ENCODE peak calls at places on chromosomes 16 and 17, in seven cellular contexts. B is PC-3; I is CD4-positive, CD25-positive, alpha-beta regulatory T cell; M is left ventricle myocardium inferior; C is GM23248; N is PC-9; V is heart right ventricle. J is an unnamed sample.

GRCh38 chr16:69514366-69514765 is 51.4 kb upstream of the NFAT5 start:
- DNase-seq in B (peak; percentile 17), I (no peak), M (no peak), C (no peak), N (peak; percentile 91), V (no peak), J (no peak)

GRCh38 chr17:9465216-9465921 is 110.3 kb downstream of the STX8 start:
- DNase-seq in B (no peak), I (no peak), M (no peak), C (peak; percentile 84), N (no peak), V (no peak), J (no peak)

GRCh38 chr17:27800522-27800921 is at the start of gene NOS2:
- DNase-seq in B (no peak), I (no peak), M (no peak), C (no peak), N (no peak), V (no peak), J (no peak)

GRCh38 chr16:29745126-29745852 is 501 bp downstream of the C16orf54 start:
- DNase-seq in B (no peak), I (peak; percentile 35), M (peak; percentile 20), C (no peak), N (no peak), V (no peak), J (peak; percentile 45)

GRCh38 chr16:77373726-77374125 is 61.1 kb downstream of the ADAMTS18 start:
- DNase-seq in B (no peak), I (no peak), M (no peak), C (no peak), N (no peak), V (no peak), J (no peak)

GRCh38 chr16:57651344-57652333 is 16.5 kb upstream of the ADGRG3 start:
- DNase-seq in B (no peak), I (no peak), M (no peak), C (no peak), N (no peak), V (no peak), J (no peak)

GRCh38 chr16:30755955-30756780 is 5.7 kb downstream of the CFAP119 start:
- DNase-seq in B (no peak), I (no peak), M (no peak), C (no peak), N (no peak), V (no peak), J (no peak)

GRCh38 chr16:84014570-84015327 is 27.8 kb downstream of the SLC38A8 start:
- DNase-seq in B (no peak), I (no peak), M (no peak), C (no peak), N (no peak), V (no peak), J (no peak)

GRCh38 chr16:67329901-67330300 is 3.3 kb downstream of the LRRC36 start:
- DNase-seq in B (peak; percentile 14), I (no peak), M (no peak), C (no peak), N (no peak), V (no peak), J (no peak)

GRCh38 chr17:82939213-82940030 is 99.6 kb upstream of the ZNF750 start:
- DNase-seq in B (no peak), I (no peak), M (peak; percentile 10), C (no peak), N (no peak), V (no peak), J (no peak)

GRCh38 chr16:88423448-88423850 is 29.6 kb upstream of the ZFPM1 start:
- DNase-seq in B (no peak), I (no peak), M (no peak), C (no peak), N (no peak), V (no peak), J (no peak)

GRCh38 chr17:3851461-3852100 is 5.5 kb upstream of the NCBP3 start:
- DNase-seq in B (no peak), I (no peak), M (no peak), C (no peak), N (no peak), V (no peak), J (no peak)

GRCh38 chr16:49859139-49859947 is 3.4 kb upstream of the ZNF423 start:
- DNase-seq in B (no peak), I (no peak), M (peak; percentile 78), C (peak; percentile 45), N (no peak), V (peak; percentile 87), J (no peak)

GRCh38 chr16:77434365-77435239 is at the start of gene ADAMTS18:
- DNase-seq in B (no peak), I (no peak), M (no peak), C (no peak), N (no peak), V (no peak), J (no peak)

GRCh38 chr17:6070895-6071511 is 824 bp downstream of the WSCD1 start:
- DNase-seq in B (peak; percentile 15), I (no peak), M (no peak), C (no peak), N (no peak), V (peak; percentile 29), J (no peak)

GRCh38 chr17:31674717-31675349 is 184.2 kb downstream of the COPRS start:
- DNase-seq in B (peak; percentile 75), I (no peak), M (no peak), C (peak; percentile 48), N (peak; percentile 79), V (no peak), J (no peak)

GRCh38 chr17:38449364-38449763 is 21.1 kb downstream of the ARHGAP23 start:
- DNase-seq in B (no peak), I (no peak), M (no peak), C (peak; percentile 27), N (peak; percentile 86), V (no peak), J (no peak)

GRCh38 chr17:36529121-36529520 is 5.5 kb downstream of the MYO19 start:
- DNase-seq in B (peak; percentile 65), I (no peak), M (no peak), C (peak; percentile 85), N (no peak), V (no peak), J (no peak)

GRCh38 chr17:7550359-7550758 is 1.5 kb downstream of the TNFSF12 start:
- DNase-seq in B (no peak), I (no peak), M (no peak), C (no peak), N (no peak), V (no peak), J (no peak)

GRCh38 chr17:32523827-32524552 is 37.2 kb downstream of the CDK5R1 start:
- DNase-seq in B (no peak), I (peak; percentile 57), M (no peak), C (no peak), N (no peak), V (no peak), J (no peak)

GRCh38 chr17:68491864-68492263 is 20.4 kb upstream of the PRKAR1A start:
- DNase-seq in B (peak; percentile 47), I (no peak), M (peak; percentile 40), C (no peak), N (no peak), V (peak; percentile 29), J (no peak)

GRCh38 chr17:57062865-57063264 is 22.2 kb upstream of the AKAP1 start:
- DNase-seq in B (no peak), I (no peak), M (no peak), C (no peak), N (peak; percentile 55), V (no peak), J (no peak)

GRCh38 chr16:84550096-84550495 is 45.6 kb upstream of the MEAK7 start:
- DNase-seq in B (no peak), I (no peak), M (no peak), C (peak; percentile 13), N (no peak), V (no peak), J (no peak)

GRCh38 chr16:29007865-29008593 is 23.2 kb downstream of the LAT start:
- DNase-seq in B (peak; percentile 50), I (peak; percentile 60), M (no peak), C (peak; percentile 86), N (peak; percentile 17), V (no peak), J (peak; percentile 81)

GRCh38 chr16:53309457-53309856 is 124.8 kb upstream of the RBL2 start:
- DNase-seq in B (no peak), I (no peak), M (no peak), C (no peak), N (no peak), V (no peak), J (no peak)

GRCh38 chr17:27558842-27559505 is 72.0 kb upstream of the LGALS9 start:
- DNase-seq in B (no peak), I (no peak), M (no peak), C (no peak), N (no peak), V (no peak), J (no peak)

DNA sequence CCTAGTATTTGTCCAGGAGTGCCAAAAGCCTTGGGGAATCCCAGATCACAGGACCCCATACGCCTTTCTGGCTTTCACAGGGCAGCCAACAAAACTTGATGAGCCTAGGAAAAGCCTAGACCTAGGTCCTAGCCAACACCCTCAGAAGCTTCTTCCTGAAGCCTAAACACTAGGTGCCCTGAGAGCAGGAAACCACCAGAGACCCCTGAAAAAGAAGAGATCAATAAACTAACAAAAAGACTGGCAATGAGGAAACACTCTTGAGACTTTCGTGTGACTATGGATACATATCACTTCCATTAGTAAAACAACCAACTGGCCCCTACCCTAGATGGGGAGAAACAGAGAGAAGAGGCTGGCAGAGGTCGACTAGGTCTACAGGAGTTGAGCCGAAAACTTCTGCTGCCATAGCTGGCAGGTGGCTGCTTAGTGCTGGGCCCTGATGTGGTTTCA is 1.2 kb downstream of the ORMDL3 start:
- DNase-seq in B (no peak), I (no peak), M (no peak), C (peak; percentile 28), N (no peak), V (no peak), J (no peak)
- H3K4me1 ChIP-seq in B (peaks cover 43% of the 10 kb centered on the region), I (peaks cover 51% of the 10 kb centered on the region), M (peaks cover 87% of the 10 kb centered on the region), C (peaks cover 55% of the 10 kb centered on the region), N (peaks cover 35% of the 10 kb centered on the region), V (peaks cover 63% of the 10 kb centered on the region), J (peaks cover 62% of the 10 kb centered on the region)

GRCh38 chr17:72426948-72427760 is 306.3 kb downstream of the SOX9 start:
- DNase-seq in B (no peak), I (no peak), M (no peak), C (no peak), N (no peak), V (no peak), J (no peak)
- H3K4me1 ChIP-seq in B (peaks cover 20% of the 10 kb centered on the region), I (peaks cover 3% of the 10 kb centered on the region), M (peaks cover 6% of the 10 kb centered on the region), C (peaks cover 22% of the 10 kb centered on the region), N (peaks cover 25% of the 10 kb centered on the region), V (peaks cover 5% of the 10 kb centered on the region), J (no peaks in the 10 kb centered on the region)

DNA sequence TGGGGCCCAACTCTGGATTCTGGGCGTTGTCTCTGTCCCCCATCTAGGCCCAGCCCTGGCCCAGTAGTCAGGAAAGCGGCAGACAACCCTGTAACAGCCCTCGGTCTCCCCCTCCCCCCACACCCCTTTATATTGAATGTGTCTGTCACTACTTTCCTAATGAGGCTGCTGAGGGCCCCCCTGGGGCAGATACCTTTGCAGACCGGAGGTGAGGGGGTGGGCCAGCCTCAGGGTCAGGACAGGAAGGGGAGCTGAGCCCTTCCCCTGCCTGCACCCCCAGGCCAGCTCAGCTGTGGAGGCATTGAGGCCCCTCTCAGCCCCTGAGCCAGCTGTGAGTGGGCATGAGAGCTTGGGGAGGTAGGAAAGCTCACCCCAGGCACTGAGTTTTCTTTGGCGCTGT is 17.1 kb downstream of the RAI1 start:
- DNase-seq in B (no peak), I (no peak), M (no peak), C (no peak), N (no peak), V (no peak), J (no peak)
- H3K4me1 ChIP-seq in B (peaks cover 40% of the 10 kb centered on the region), I (peaks cover 21% of the 10 kb centered on the region), M (peaks cover 97% of the 10 kb centered on the region), C (peaks cover 29% of the 10 kb centered on the region), N (peaks cover 48% of the 10 kb centered on the region), V (peaks cover 95% of the 10 kb centered on the region), J (peaks cover 38% of the 10 kb centered on the region)

GRCh38 chr17:78249836-78250806 is 18.7 kb downstream of the TMEM235 start:
- DNase-seq in B (no peak), I (no peak), M (no peak), C (no peak), N (no peak), V (no peak), J (no peak)
- H3K4me1 ChIP-seq in B (peaks cover 18% of the 10 kb centered on the region), I (peaks cover 41% of the 10 kb centered on the region), M (peaks cover 24% of the 10 kb centered on the region), C (peaks cover 3% of the 10 kb centered on the region), N (peaks cover 6% of the 10 kb centered on the region), V (peaks cover 22% of the 10 kb centered on the region), J (peaks cover 45% of the 10 kb centered on the region)